ENCODE peak calls at places on chromosomes 7 and 10, in nine cellular contexts. B, W, D, J, V, X, E, T and Z are unnamed samples.

GRCh38 chr7:114293289-114294012 is 121.2 kb upstream of the FOXP2 start:
- DNase-seq in B (no peak), W (no peak), D (peak), J (no peak), V (peak), X (no peak), E (no peak), T (no peak), Z (no peak)

GRCh38 chr7:12222889-12223579 is 11.9 kb downstream of the TMEM106B start:
- DNase-seq in B (no peak), W (no peak), D (no peak), J (no peak), V (no peak), X (no peak), E (no peak), T (no peak), Z (peak)

GRCh38 chr10:130233426-130233825 is 97.2 kb downstream of the GLRX3 start:
- DNase-seq in B (peak), W (no peak), D (no peak), J (peak), V (no peak), X (no peak), E (peak), T (no peak), Z (no peak)

GRCh38 chr10:70832236-70832635 is 16.5 kb downstream of the SGPL1 start:
- DNase-seq in B (no peak), W (no peak), D (no peak), J (no peak), V (no peak), X (no peak), E (no peak), T (no peak), Z (no peak)

GRCh38 chr7:31120800-31121513 is 68.8 kb downstream of the ADCYAP1R1 start:
- DNase-seq in B (no peak), W (no peak), D (no peak), J (peak), V (no peak), X (no peak), E (no peak), T (no peak), Z (no peak)

GRCh38 chr10:112689327-112689726 is 242.3 kb downstream of the VTI1A start:
- DNase-seq in B (no peak), W (peak), D (peak), J (no peak), V (no peak), X (peak), E (no peak), T (peak), Z (no peak)

GRCh38 chr10:110365356-110366143 is 60.8 kb upstream of the SMNDC1 start:
- DNase-seq in B (no peak), W (no peak), D (no peak), J (no peak), V (no peak), X (no peak), E (no peak), T (no peak), Z (no peak)

GRCh38 chr10:88066876-88067275 is 203.5 kb downstream of the PTEN start:
- DNase-seq in B (peak), W (no peak), D (no peak), J (no peak), V (peak), X (no peak), E (no peak), T (no peak), Z (peak)

GRCh38 chr7:116952640-116953371 is 495 bp upstream of the ST7 start:
- DNase-seq in B (peak), W (peak), D (peak), J (no peak), V (no peak), X (peak), E (peak), T (peak), Z (no peak)

GRCh38 chr7:50657341-50657873 is 92.2 kb upstream of the DDC start:
- DNase-seq in B (peak), W (peak), D (peak), J (peak), V (no peak), X (peak), E (peak), T (no peak), Z (no peak)

GRCh38 chr10:29585488-29585976 is 49.2 kb downstream of the SVIL start:
- DNase-seq in B (peak), W (no peak), D (no peak), J (no peak), V (no peak), X (peak), E (no peak), T (no peak), Z (no peak)
- H3K4me3 ChIP-seq in B (no peak), W (no peak), D (no peak), J (no peak), V (no peak), X (no peak), E (no peak), T (no peak), Z (no peak)

DNA sequence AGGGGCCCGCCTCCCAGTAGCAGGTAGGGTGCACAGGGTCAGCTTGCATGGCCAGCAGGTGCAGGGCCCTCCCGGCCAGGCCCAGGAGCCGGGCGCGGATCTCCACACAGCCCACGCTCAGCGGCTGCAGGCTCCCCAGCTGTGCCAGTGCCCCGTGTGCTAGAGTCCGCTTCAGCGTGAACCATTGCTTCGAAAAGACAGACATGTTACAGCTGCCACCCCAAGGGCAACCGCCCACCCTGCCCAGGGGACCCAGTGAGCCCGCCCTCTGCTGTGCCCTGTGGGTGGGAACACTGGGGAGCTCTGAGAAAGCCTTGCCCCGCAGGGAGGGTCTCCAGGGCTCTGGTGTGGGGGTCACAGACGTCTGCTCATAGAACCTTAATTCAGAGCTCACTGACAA is 64.3 kb upstream of the NKX6-2 start:
- DNase-seq in B (peak), W (no peak), D (no peak), J (peak), V (no peak), X (no peak), E (peak), T (no peak), Z (no peak)
- H3K4me3 ChIP-seq in B (no peak), W (no peak), D (no peak), J (no peak), V (no peak), X (no peak), E (no peak), T (no peak), Z (no peak)

DNA sequence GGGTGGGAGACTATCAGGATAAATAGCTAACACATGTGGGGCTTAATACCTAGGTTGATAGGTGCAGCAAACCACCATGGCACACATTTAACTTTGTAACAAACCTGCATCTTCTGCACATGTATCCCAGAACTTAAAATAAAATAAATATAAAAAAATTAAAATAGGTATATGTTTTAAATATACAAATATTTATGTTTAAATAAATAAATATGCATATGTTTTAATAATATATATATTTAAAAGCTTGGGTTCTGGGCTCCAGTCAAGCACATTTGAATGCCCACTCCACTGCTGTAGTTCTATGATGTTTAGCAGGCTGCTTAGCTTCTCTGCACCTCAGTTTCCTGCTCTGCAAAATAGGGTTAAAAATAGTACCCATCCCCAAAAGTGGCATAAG is 112.0 kb upstream of the LYZL1 start:
- DNase-seq in B (no peak), W (no peak), D (no peak), J (no peak), V (no peak), X (no peak), E (no peak), T (no peak), Z (no peak)
- H3K4me3 ChIP-seq in B (no peak), W (no peak), D (no peak), J (no peak), V (no peak), X (no peak), E (no peak), T (no peak), Z (no peak)

GRCh38 chr7:1345796-1346532 is 113.3 kb downstream of the UNCX start:
- DNase-seq in B (no peak), W (no peak), D (no peak), J (no peak), V (no peak), X (no peak), E (peak), T (no peak), Z (no peak)
- H3K4me3 ChIP-seq in B (no peak), W (no peak), D (no peak), J (no peak), V (no peak), X (no peak), E (no peak), T (no peak), Z (no peak)

DNA sequence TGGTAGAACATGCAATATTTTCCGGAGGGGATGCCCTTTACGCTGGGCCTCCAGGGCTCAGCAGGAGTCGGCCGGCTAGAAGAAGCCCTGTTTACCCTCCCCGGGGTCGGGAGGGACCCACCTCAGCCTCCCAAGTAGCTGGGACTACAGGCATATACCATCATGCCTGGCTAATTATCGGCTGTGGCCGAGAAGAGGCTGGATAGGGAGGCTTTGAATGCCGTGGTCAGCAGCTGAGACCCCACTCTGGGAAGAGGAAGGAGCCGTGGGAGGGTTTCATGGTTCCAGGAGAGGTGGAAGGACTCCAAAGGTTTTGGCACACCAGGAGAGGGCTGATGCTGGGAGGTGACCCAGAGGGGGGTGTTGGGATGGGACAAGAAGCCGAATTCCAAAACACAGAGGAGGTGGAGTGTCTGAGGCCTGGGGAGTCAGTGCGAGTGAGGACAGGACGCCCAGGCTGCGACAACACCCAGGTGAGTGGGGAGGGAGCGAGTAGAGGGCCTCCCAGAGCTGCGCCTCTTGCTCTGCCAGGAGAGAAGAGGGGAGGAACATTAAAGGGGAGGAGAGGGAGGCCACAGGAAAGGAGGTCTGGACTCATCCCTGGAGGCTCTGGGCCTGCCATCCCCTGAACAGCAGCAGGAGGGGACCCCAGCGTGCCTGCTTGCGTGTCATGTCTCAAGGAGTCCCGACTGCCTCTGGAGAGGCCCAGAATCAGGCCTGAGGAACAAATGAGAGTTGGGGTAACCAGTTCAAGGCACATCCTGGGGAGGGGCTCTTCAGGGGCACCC is 19.6 kb downstream of the GRID2IP start:
- DNase-seq in B (no peak), W (no peak), D (no peak), J (no peak), V (no peak), X (no peak), E (no peak), T (no peak), Z (no peak)
- H3K4me3 ChIP-seq in B (no peak), W (peak), D (no peak), J (no peak), V (peak), X (no peak), E (no peak), T (peak), Z (peak)

GRCh38 chr7:87347207-87347606 is 1.7 kb downstream of the CROT start:
- DNase-seq in B (no peak), W (no peak), D (no peak), J (no peak), V (no peak), X (no peak), E (no peak), T (no peak), Z (no peak)
- H3K4me3 ChIP-seq in B (no peak), W (no peak), D (no peak), J (no peak), V (no peak), X (no peak), E (no peak), T (no peak), Z (no peak)